ENCODE peak calls at places on chromosomes 6 and 20, in eight cellular contexts. U is heart left ventricle, M is keratinocyte, C is fibroblast of lung, Y is HepG2, I is HL-60, O is Peyer's patch, E is hepatocyte. K is an unnamed sample.

GRCh38 chr6:28589234-28589951 is 63.7 kb downstream of the GPX5 start:
- DNase-seq in E (peak), M (peak), Y (peak), U (no peak), I (peak), C (peak), O (no peak), K (peak)

GRCh38 chr6:42566614-42567208 is 2.9 kb downstream of the UBR2 start:
- DNase-seq in U (no peak), C (no peak), Y (no peak), O (no peak), I (no peak), E (no peak), M (no peak), K (no peak)

GRCh38 chr6:3032986-3033385 is 33.3 kb downstream of the NQO2 start:
- DNase-seq in Y (no peak), U (no peak), M (peak), C (no peak), I (no peak), E (peak), O (no peak), K (no peak)

GRCh38 chr6:132401120-132401940 is at the start of gene MOXD1:
- DNase-seq in E (peak), U (peak), C (peak), O (no peak), M (no peak), I (no peak), Y (no peak), K (peak)

GRCh38 chr20:51573576-51574243 is 31.2 kb upstream of the NFATC2 start:
- DNase-seq in O (no peak), C (no peak), M (no peak), I (no peak), U (no peak), E (no peak), Y (no peak), K (no peak)

GRCh38 chr6:44926556-44926955 is 401.6 kb upstream of the RUNX2 start:
- DNase-seq in E (no peak), O (no peak), C (no peak), U (no peak), M (no peak), I (no peak), Y (no peak), K (no peak)

GRCh38 chr6:158076548-158076947 is 91.5 kb downstream of the SERAC1 start:
- DNase-seq in O (no peak), C (no peak), U (no peak), E (no peak), Y (no peak), M (no peak), I (no peak), K (no peak)

GRCh38 chr6:36364669-36365479 is 22.6 kb downstream of the ETV7 start:
- DNase-seq in Y (no peak), C (no peak), M (no peak), O (no peak), U (no peak), E (peak), I (no peak), K (no peak)

GRCh38 chr20:53917145-53918009 is 153.0 kb downstream of the BCAS1 start:
- DNase-seq in E (no peak), O (peak), M (no peak), Y (no peak), C (peak), I (no peak), U (peak), K (peak)

GRCh38 chr6:134534708-134535149 is 216.8 kb upstream of the SGK1 start:
- DNase-seq in I (no peak), U (no peak), C (no peak), M (peak), E (no peak), O (no peak), Y (no peak), K (no peak)

GRCh38 chr6:33577718-33578117 is 2.4 kb downstream of the BAK1 start:
- DNase-seq in I (no peak), U (no peak), Y (no peak), M (no peak), C (no peak), E (no peak), O (no peak), K (no peak)

GRCh38 chr20:23222531-23223200 is 127.9 kb upstream of the NXT1 start:
- DNase-seq in U (no peak), I (no peak), Y (no peak), C (no peak), O (no peak), M (no peak), E (no peak), K (no peak)
- TF ChIP-seq CTCF in U (no peak), I (no peak), Y (no peak), C (no peak), O (no peak), M (no peak), E (no peak), K (no peak)

GRCh38 chr20:32017711-32018251 is 7.5 kb downstream of the CCM2L start:
- DNase-seq in Y (peak), O (peak), E (peak), U (no peak), M (no peak), I (no peak), C (no peak), K (no peak)
- H3K4me3 ChIP-seq in Y (no peak), O (peak), E (no peak), U (no peak), M (no peak), I (no peak), C (no peak), K (no peak)

DNA sequence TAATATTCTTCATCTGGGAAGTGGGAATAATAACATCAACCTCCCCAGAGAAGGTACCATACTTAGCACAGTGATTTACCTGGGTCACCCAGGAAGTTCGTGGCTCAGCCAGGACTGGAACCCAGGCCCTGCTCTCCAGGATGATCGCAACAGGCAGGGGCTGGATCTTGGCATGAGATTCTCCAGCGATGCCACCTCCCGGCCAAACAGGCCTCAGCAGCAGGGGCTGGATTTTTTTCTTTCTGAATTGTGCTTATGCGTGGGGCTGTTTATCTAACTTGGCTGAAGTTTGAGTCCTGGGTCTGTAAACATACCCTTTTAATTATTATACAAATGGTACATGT is 129.5 kb upstream of the PTPN1 start:
- DNase-seq in E (peak), Y (peak), M (no peak), I (no peak), U (no peak), C (peak), O (no peak), K (peak)
- TF ChIP-seq CTCF in E (peak), Y (peak), M (peak), I (no peak), U (no peak), C (peak), O (peak), K (peak)

GRCh38 chr20:62554898-62555641 is 79.3 kb upstream of the GATA5 start:
- DNase-seq in M (no peak), Y (no peak), E (no peak), U (no peak), I (no peak), O (no peak), C (no peak), K (no peak)

GRCh38 chr20:62555642-62556420 is 80.0 kb upstream of the GATA5 start:
- DNase-seq in C (no peak), I (no peak), M (no peak), E (no peak), U (no peak), Y (peak), O (no peak), K (no peak)

GRCh38 chr20:62553136-62553837 is 77.5 kb upstream of the GATA5 start:
- DNase-seq in E (no peak), M (no peak), Y (no peak), C (no peak), O (no peak), I (no peak), U (no peak), K (no peak)

GRCh38 chr20:62553838-62554161 is 78.0 kb upstream of the GATA5 start:
- DNase-seq in I (no peak), C (no peak), Y (no peak), M (no peak), O (no peak), U (no peak), E (no peak), K (no peak)

DNA sequence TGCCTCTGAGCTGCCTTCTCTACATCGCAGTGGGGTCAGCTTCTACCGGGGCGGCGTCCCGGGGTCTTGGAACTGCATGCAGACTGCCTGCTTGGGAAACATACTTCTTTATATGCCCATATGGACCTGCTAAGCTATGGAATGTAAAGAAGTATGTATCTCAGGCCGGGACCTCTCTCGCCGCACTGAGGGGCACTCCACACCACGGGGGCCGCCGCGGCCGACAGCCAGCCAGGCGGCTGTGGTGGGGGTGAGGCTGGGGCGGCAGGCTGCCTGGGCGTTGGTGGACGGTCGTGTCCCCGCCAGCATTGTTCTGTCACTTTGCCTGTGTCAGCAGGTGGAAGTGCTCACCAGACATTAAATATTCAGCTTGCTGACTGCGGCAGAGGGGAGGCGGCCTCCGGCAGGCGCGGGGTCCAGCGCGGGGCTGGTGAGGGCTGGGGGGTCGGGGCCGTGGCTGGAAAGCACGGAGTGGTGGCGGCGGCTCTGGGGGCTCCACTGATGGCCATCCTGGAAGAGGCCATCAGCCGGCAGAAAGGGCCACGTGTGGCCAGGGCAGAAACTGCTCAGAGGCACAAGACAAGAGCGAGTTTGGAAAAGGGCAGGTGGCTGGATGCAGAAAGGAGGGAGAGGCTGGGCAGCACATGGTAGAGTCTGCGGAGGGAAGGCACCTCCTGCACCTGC is 78.6 kb upstream of the GATA5 start:
- DNase-seq in Y (no peak), U (no peak), M (no peak), E (no peak), C (no peak), O (no peak), I (no peak), K (no peak)
- H3K4me3 ChIP-seq in Y (no peak), U (peak), M (no peak), E (no peak), C (no peak), O (no peak), I (no peak), K (no peak)

DNA sequence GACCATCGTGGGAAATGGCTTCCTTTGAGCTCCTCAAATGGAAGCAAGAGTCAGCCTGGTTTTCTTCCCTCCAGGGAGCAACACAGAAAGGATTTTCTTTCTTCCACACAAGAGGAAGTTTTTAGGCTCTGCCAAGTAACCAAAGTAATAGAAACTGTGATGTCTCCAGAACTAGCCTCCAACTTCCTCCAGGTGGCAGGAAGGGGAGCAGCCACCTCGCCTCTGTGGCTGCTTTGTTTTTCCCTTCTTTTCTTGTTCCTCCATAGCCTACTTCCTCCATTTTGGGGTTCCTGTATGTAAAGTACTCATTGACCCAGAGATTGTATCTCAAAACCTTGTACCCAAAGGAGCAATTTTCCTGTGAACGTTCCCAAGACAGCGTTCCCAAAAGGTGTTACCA is 32.7 kb upstream of the CCR6 start:
- DNase-seq in I (peak), C (no peak), U (no peak), Y (no peak), O (no peak), E (no peak), M (no peak), K (no peak)
- TF ChIP-seq CTCF in I (no peak), C (no peak), U (no peak), Y (no peak), O (no peak), E (no peak), M (no peak), K (no peak)

GRCh38 chr6:117674503-117674902 is 766 bp upstream of the NUS1 start:
- DNase-seq in U (no peak), I (no peak), E (no peak), O (no peak), M (no peak), Y (no peak), C (no peak), K (no peak)
- H3K4me3 ChIP-seq in U (peak), I (peak), E (peak), O (peak), M (peak), Y (peak), C (peak), K (peak)

GRCh38 chr20:32742322-32743236 is 688 bp downstream of the COMMD7 start:
- DNase-seq in C (no peak), E (peak), M (no peak), Y (no peak), U (no peak), O (peak), I (no peak), K (no peak)
- TF ChIP-seq CTCF in C (no peak), E (no peak), M (no peak), Y (no peak), U (no peak), O (no peak), I (no peak), K (no peak)

GRCh38 chr6:77462359-77463307 is 658 bp downstream of the HTR1B start:
- DNase-seq in I (peak), C (no peak), E (peak), U (no peak), Y (no peak), O (no peak), M (no peak), K (peak)
- H3K4me3 ChIP-seq in I (no peak), C (peak), E (peak), U (peak), Y (no peak), O (peak), M (peak), K (peak)

K was measured in fibroblast of villous mesenchyme.